ENCODE peak calls at places on chromosomes 16 and 17, in eight cellular contexts. U, C, O, B, F, J, P and X are unnamed samples.

GRCh38 chr17:44002141-44002848 is 2.1 kb upstream of the NAGS start:
- DNase-seq in U (peak; percentile 42), O (peak; percentile 71), B (no peak), J (no peak), P (no peak), C (no peak), F (no peak), X (peak; percentile 56)

GRCh38 chr16:4381072-4381934 is 9.7 kb downstream of the VASN start:
- DNase-seq in J (no peak), F (no peak), P (no peak), B (no peak), O (no peak), U (no peak), C (no peak), X (no peak)

GRCh38 chr16:85335584-85336492 is 223.6 kb upstream of the CIBAR2 start:
- DNase-seq in C (peak; percentile 30), F (no peak), P (no peak), J (no peak), U (no peak), B (no peak), O (no peak), X (no peak)

GRCh38 chr16:82949016-82949415 is 322.2 kb downstream of the CDH13 start:
- DNase-seq in B (no peak), J (no peak), U (no peak), F (no peak), C (no peak), P (no peak), O (no peak), X (no peak)

GRCh38 chr17:57707892-57708291 is 37.2 kb downstream of the CCDC182 start:
- DNase-seq in C (no peak), P (no peak), U (no peak), F (no peak), O (no peak), B (no peak), J (no peak), X (no peak)

GRCh38 chr16:57825298-57826039 is 23.2 kb upstream of the KIFC3 start:
- DNase-seq in U (no peak), P (no peak), F (no peak), O (no peak), C (no peak), B (no peak), J (no peak), X (no peak)

GRCh38 chr17:11742891-11743290 is 144.6 kb downstream of the DNAH9 start:
- DNase-seq in C (no peak), J (no peak), B (no peak), O (no peak), U (no peak), P (no peak), F (no peak), X (no peak)

GRCh38 chr17:49557204-49558024 is 18.3 kb upstream of the NXPH3 start:
- DNase-seq in U (no peak), J (no peak), P (peak; percentile 85), O (no peak), F (no peak), C (peak; percentile 64), B (no peak), X (no peak)

GRCh38 chr17:77425791-77426641 is 285.2 kb downstream of the SEC14L1 start:
- DNase-seq in O (no peak), F (peak; percentile 86), J (no peak), U (peak; percentile 34), C (peak; percentile 49), B (no peak), P (no peak), X (no peak)

GRCh38 chr17:42783062-42783777 is 2.8 kb downstream of the WNK4 start:
- DNase-seq in F (no peak), O (peak; percentile 76), C (no peak), P (no peak), B (no peak), U (no peak), J (no peak), X (peak; percentile 53)

GRCh38 chr17:19237389-19238166 is 412 bp downstream of the EPN2 start:
- DNase-seq in F (no peak), P (no peak), O (no peak), U (no peak), C (peak; percentile 46), J (no peak), B (no peak), X (no peak)

GRCh38 chr17:19703776-19704371 is 12.5 kb downstream of the SLC47A2 start:
- DNase-seq in C (no peak), J (no peak), U (no peak), B (no peak), O (no peak), P (no peak), F (no peak), X (no peak)

GRCh38 chr16:2954647-2955381 is 9.3 kb upstream of the KREMEN2 start:
- DNase-seq in F (no peak), C (no peak), B (no peak), J (no peak), P (no peak), U (no peak), O (no peak), X (no peak)

GRCh38 chr17:55706808-55707773 is 15.6 kb downstream of the TMEM100 start:
- DNase-seq in P (no peak), J (no peak), O (no peak), F (no peak), C (no peak), B (no peak), U (no peak), X (no peak)

GRCh38 chr16:82425661-82426060 is 201.1 kb upstream of the CDH13 start:
- DNase-seq in F (no peak), B (no peak), J (no peak), P (no peak), O (no peak), U (no peak), C (no peak), X (no peak)

GRCh38 chr16:47574091-47575054 is 113.2 kb downstream of the PHKB start:
- DNase-seq in J (peak; percentile 14), C (peak; percentile 70), O (no peak), B (no peak), P (no peak), F (no peak), U (no peak), X (no peak)

GRCh38 chr16:19382084-19382801 is 35.4 kb upstream of the TMC5 start:
- DNase-seq in P (no peak), B (no peak), F (no peak), C (no peak), U (no peak), J (no peak), O (no peak), X (no peak)

GRCh38 chr16:53055603-53056527 is 1.1 kb downstream of the CHD9 start:
- DNase-seq in F (peak; percentile 43), C (peak; percentile 12), O (peak; percentile 24), B (peak; percentile 21), J (no peak), P (no peak), U (no peak), X (no peak)

GRCh38 chr16:54812229-54812628 is 118.4 kb upstream of the IRX5 start:
- DNase-seq in F (no peak), U (no peak), B (no peak), O (no peak), J (no peak), P (no peak), C (no peak), X (no peak)

GRCh38 chr17:37274432-37274831 is 101.4 kb upstream of the C17orf78 start:
- DNase-seq in U (no peak), P (no peak), F (no peak), J (no peak), O (no peak), B (no peak), C (no peak), X (no peak)

GRCh38 chr16:66250686-66251405 is 115.6 kb upstream of the CDH5 start:
- DNase-seq in J (no peak), U (peak; percentile 40), F (peak; percentile 85), O (no peak), B (no peak), P (no peak), C (no peak), X (no peak)

GRCh38 chr16:67594256-67594915 is 32.1 kb downstream of the CTCF start:
- DNase-seq in F (no peak), O (no peak), P (no peak), J (no peak), U (no peak), C (no peak), B (no peak), X (no peak)

GRCh38 chr16:85724936-85725335 is 26.0 kb downstream of the C16orf74 start:
- DNase-seq in F (no peak), J (no peak), O (no peak), P (no peak), C (no peak), U (no peak), B (no peak), X (no peak)

GRCh38 chr17:29176500-29177351 is 3.5 kb downstream of the MYO18A start:
- DNase-seq in O (no peak), P (no peak), C (peak; percentile 65), U (no peak), B (peak; percentile 66), F (peak; percentile 59), J (peak; percentile 67), X (no peak)